ENCODE peak calls at places on chromosomes 6 and 20, in four cellular contexts. One of them, this sample, is unnamed.

GRCh38 chr20:19073584-19074198 is 138.8 kb upstream of the SLC24A3 start:
- DNase-seq in K562: peak
- DNase-seq in IMR-90: no peak
- DNase-seq in GM12878: no peak
- DNase-seq in this sample: no peak

GRCh38 chr6:20877008-20877937 is 343.0 kb downstream of the CDKAL1 start:
- DNase-seq in K562: no peak
- DNase-seq in IMR-90: peak
- DNase-seq in GM12878: peak
- DNase-seq in this sample: peak

GRCh38 chr6:105588116-105588710 is 185.3 kb upstream of the PREP start:
- DNase-seq in K562: no peak
- DNase-seq in IMR-90: no peak
- DNase-seq in GM12878: no peak
- DNase-seq in this sample: no peak

GRCh38 chr6:100344761-100345160 is 120.0 kb downstream of the SIM1 start:
- DNase-seq in K562: no peak
- DNase-seq in IMR-90: peak
- DNase-seq in GM12878: no peak
- DNase-seq in this sample: no peak

GRCh38 chr20:62694868-62695267 is 13.8 kb upstream of the NTSR1 start:
- DNase-seq in K562: no peak
- DNase-seq in IMR-90: no peak
- DNase-seq in GM12878: no peak
- DNase-seq in this sample: no peak

GRCh38 chr6:31738048-31738979 is 1.5 kb upstream of the MSH5 start:
- DNase-seq in K562: peak
- DNase-seq in IMR-90: peak
- DNase-seq in GM12878: peak
- DNase-seq in this sample: peak

GRCh38 chr20:24634855-24635254 is 165.4 kb downstream of the SYNDIG1 start:
- DNase-seq in K562: peak
- DNase-seq in IMR-90: peak
- DNase-seq in GM12878: no peak
- DNase-seq in this sample: no peak

GRCh38 chr6:142548571-142548970 is 246.8 kb downstream of the ADGRG6 start:
- DNase-seq in K562: no peak
- DNase-seq in IMR-90: no peak
- DNase-seq in GM12878: no peak
- DNase-seq in this sample: no peak

GRCh38 chr6:24890471-24890870 is 45.3 kb downstream of the RIPOR2 start:
- DNase-seq in K562: no peak
- DNase-seq in IMR-90: no peak
- DNase-seq in GM12878: no peak
- DNase-seq in this sample: no peak

GRCh38 chr6:21740719-21741118 is 147.2 kb downstream of the SOX4 start:
- DNase-seq in K562: no peak
- DNase-seq in IMR-90: peak
- DNase-seq in GM12878: no peak
- DNase-seq in this sample: peak

GRCh38 chr6:8075185-8075584 is 11.0 kb upstream of the BLOC1S5 start:
- DNase-seq in K562: no peak
- DNase-seq in IMR-90: no peak
- DNase-seq in GM12878: no peak
- DNase-seq in this sample: no peak

GRCh38 chr6:8080338-8081151 is 16.4 kb upstream of the BLOC1S5 start:
- DNase-seq in K562: no peak
- DNase-seq in IMR-90: peak
- DNase-seq in GM12878: no peak
- DNase-seq in this sample: peak

GRCh38 chr6:8075704-8076103 is 11.5 kb upstream of the BLOC1S5 start:
- DNase-seq in K562: no peak
- DNase-seq in IMR-90: no peak
- DNase-seq in GM12878: no peak
- DNase-seq in this sample: no peak

GRCh38 chr6:8082572-8082953 is 18.4 kb upstream of the BLOC1S5 start:
- DNase-seq in K562: no peak
- DNase-seq in IMR-90: no peak
- DNase-seq in GM12878: no peak
- DNase-seq in this sample: no peak

GRCh38 chr6:8079116-8079515 is 14.9 kb upstream of the BLOC1S5 start:
- DNase-seq in K562: no peak
- DNase-seq in IMR-90: no peak
- DNase-seq in GM12878: no peak
- DNase-seq in this sample: no peak
- TF ChIP-seq POLR2A in K562: no peak
- TF ChIP-seq POLR2A in IMR-90: no peak
- TF ChIP-seq POLR2A in GM12878: no peak
- TF ChIP-seq POLR2A in this sample: no peak

GRCh38 chr6:123323419-123324329 is 313.1 kb downstream of the TRDN start:
- DNase-seq in K562: no peak
- DNase-seq in IMR-90: no peak
- DNase-seq in GM12878: no peak
- DNase-seq in this sample: no peak
- TF ChIP-seq FOS in K562: no peak
- TF ChIP-seq FOS in IMR-90: no peak
- TF ChIP-seq FOS in GM12878: no peak
- TF ChIP-seq FOS in this sample: no peak

DNA sequence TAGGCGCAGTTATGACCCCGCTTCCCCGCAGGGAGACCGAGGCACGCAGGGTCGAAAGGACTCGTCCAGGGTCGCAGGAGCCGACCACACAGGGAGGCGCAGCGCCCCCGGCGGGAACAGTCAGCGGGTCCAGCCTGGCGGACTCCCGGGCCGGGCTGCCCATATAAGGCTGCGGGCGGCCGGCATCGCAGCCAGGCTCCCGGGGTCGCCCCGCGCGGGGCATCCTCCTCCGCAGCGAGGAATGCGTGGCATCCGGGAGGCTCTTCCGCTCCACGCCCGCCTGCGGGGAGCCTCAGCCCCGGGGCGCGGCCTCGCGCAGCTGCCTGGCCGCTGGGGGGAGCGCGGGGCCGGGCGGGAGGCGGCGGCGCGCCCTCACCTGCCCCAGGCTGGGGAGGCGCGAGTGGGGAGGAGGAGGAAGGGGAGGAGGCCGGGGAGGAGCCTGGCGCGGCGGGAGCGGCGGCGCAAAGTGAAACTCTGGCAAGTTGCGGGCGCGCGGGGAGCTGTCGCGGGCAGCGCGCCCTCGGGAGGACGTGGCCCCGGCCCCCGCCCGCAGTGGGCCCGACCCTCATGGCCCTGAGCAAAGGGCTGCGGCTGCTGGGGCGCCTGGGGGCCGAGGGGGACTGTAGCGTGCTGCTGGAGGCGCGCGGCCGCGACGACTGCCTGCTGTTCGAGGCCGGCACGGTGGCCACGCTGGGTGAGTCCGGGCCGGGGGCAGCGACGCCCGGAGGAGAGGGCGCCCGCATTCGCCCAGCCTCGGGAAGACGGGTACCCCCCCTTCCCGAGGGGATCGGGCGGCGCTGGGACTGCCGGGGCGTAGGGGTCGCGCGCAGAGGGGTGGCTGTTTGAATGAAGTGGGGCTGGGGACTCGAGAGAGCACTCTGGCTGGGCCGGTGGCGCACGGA is at the start of gene SYNJ2:
- DNase-seq in K562: peak
- DNase-seq in IMR-90: peak
- DNase-seq in GM12878: no peak
- DNase-seq in this sample: peak
- TF ChIP-seq POLR2A in K562: peak
- TF ChIP-seq POLR2A in IMR-90: peak
- TF ChIP-seq POLR2A in GM12878: no peak
- TF ChIP-seq POLR2A in this sample: peak

GRCh38 chr6:35495258-35496035 is 1.4 kb downstream of the TEAD3 start:
- DNase-seq in K562: no peak
- DNase-seq in IMR-90: peak
- DNase-seq in GM12878: no peak
- DNase-seq in this sample: no peak

GRCh38 chr6:35497571-35498406 is 910 bp upstream of the TEAD3 start:
- DNase-seq in K562: peak
- DNase-seq in IMR-90: peak
- DNase-seq in GM12878: no peak
- DNase-seq in this sample: peak

GRCh38 chr6:35494161-35494563 is 2.7 kb downstream of the TEAD3 start:
- DNase-seq in K562: no peak
- DNase-seq in IMR-90: peak
- DNase-seq in GM12878: no peak
- DNase-seq in this sample: peak

GRCh38 chr6:35496851-35497570 is at the start of gene TEAD3:
- DNase-seq in K562: peak
- DNase-seq in IMR-90: peak
- DNase-seq in GM12878: no peak
- DNase-seq in this sample: no peak

DNA sequence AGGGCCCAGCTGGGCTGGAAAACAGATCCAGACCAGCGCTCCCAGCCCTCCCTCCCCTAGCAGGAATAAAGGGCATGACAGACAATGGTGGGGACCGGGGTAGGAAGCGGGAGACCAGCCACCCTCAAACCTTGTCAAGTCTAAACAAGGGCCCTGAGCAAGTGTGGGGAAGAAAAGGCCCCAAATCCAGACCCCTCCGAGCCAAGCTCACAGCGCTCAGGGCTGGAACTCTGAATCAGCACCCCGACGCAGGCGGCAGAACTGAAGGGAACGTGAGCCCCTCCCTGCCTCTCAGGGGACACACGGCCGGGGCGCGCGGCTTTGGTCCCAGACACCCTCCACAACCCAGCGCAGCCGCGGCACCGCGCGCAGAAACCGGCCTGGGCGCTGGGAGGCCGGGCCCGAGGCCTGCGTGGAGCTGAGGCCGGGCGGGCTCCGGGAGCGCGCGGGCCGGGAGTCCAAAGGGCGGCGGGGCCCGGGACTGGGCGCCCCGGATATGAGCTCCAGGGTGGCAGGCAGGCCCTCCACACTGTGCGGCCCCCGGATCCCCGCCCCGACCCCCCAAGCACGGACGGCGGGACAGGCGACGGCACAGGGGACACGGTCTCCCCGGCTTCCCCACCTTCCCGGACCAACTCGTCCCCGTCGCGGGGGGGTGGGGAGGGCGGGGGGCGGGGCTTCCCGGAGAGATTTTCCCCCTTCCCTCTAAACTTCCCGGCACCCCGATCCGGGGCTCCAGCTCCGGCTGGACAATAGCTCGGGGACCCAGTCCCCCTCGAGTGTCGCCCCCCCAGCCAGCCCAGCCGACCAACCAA is 636 bp downstream of the TEAD3 start:
- DNase-seq in K562: peak
- DNase-seq in IMR-90: no peak
- DNase-seq in GM12878: no peak
- DNase-seq in this sample: no peak
- TF ChIP-seq FOS in K562: no peak
- TF ChIP-seq FOS in IMR-90: no peak
- TF ChIP-seq FOS in GM12878: no peak
- TF ChIP-seq FOS in this sample: no peak

GRCh38 chr6:52284131-52284459 is 447 bp downstream of the MCM3 start:
- DNase-seq in K562: peak
- DNase-seq in IMR-90: peak
- DNase-seq in GM12878: no peak
- DNase-seq in this sample: no peak
- TF ChIP-seq POLR2A in K562: no peak
- TF ChIP-seq POLR2A in IMR-90: no peak
- TF ChIP-seq POLR2A in GM12878: no peak
- TF ChIP-seq POLR2A in this sample: no peak

GRCh38 chr6:28161410-28162079 is 19.9 kb downstream of the ZKSCAN8 start:
- DNase-seq in K562: peak
- DNase-seq in IMR-90: peak
- DNase-seq in GM12878: peak
- DNase-seq in this sample: peak
- TF ChIP-seq FOS in K562: no peak
- TF ChIP-seq FOS in IMR-90: no peak
- TF ChIP-seq FOS in GM12878: no peak
- TF ChIP-seq FOS in this sample: no peak

This sample was measured in endothelial cell of umbilical vein.